ENCODE peak calls at places on chromosomes 12 and 14, in ten cellular contexts. K, I, M, F, N, L, U, Z, Y and W are unnamed samples.

GRCh38 chr14:85071447-85071846 is 458.5 kb upstream of the FLRT2 start:
- DNase-seq in F (no peak), I (no peak), N (no peak), K (no peak), M (no peak), L (no peak), Y (no peak), Z (no peak), U (no peak), W (no peak)

GRCh38 chr12:6030081-6030480 is 85.0 kb upstream of the ANO2 start:
- DNase-seq in M (no peak), L (no peak), U (no peak), Z (no peak), Y (no peak), F (no peak), I (no peak), N (no peak), K (no peak), W (no peak)

GRCh38 chr14:93085916-93086315 is 29.8 kb downstream of the ITPK1 start:
- DNase-seq in N (no peak), Z (no peak), M (no peak), L (no peak), I (no peak), F (no peak), U (no peak), K (no peak), Y (no peak), W (peak)

GRCh38 chr12:62933220-62933870 is 1.6 kb downstream of the PPM1H start:
- DNase-seq in K (no peak), L (no peak), U (no peak), I (no peak), Z (no peak), M (no peak), F (no peak), Y (peak), N (peak), W (no peak)

GRCh38 chr12:113980537-113981337 is 14.6 kb upstream of the RBM19 start:
- DNase-seq in I (peak), F (no peak), M (peak), U (no peak), L (no peak), Y (peak), N (peak), K (no peak), Z (no peak), W (peak)

GRCh38 chr14:76272349-76272748 is 103.6 kb upstream of the ESRRB start:
- DNase-seq in Z (no peak), L (no peak), N (no peak), I (no peak), K (no peak), M (no peak), F (no peak), U (no peak), Y (no peak), W (no peak)

GRCh38 chr14:68951800-68952540 is 27.1 kb downstream of the ACTN1 start:
- DNase-seq in N (no peak), Z (no peak), K (no peak), M (no peak), L (no peak), Y (no peak), F (no peak), I (no peak), U (no peak), W (no peak)

GRCh38 chr12:49367381-49368239 is at the start of gene SPATS2:
- DNase-seq in Z (no peak), U (no peak), M (peak), N (no peak), L (no peak), Y (no peak), F (peak), K (peak), I (no peak), W (no peak)

GRCh38 chr14:22185191-22185590 is 403.8 kb downstream of the DAD1 start:
- DNase-seq in I (no peak), M (no peak), Y (no peak), N (no peak), F (no peak), Z (no peak), K (no peak), U (no peak), L (no peak), W (no peak)

GRCh38 chr12:125187148-125187733 is 122.0 kb downstream of the AACS start:
- DNase-seq in N (no peak), U (no peak), I (no peak), Y (peak), Z (no peak), F (no peak), K (no peak), M (no peak), L (no peak), W (no peak)
- TF ChIP-seq CTCF in N (no peak), U (no peak), I (no peak), Y (no peak), Z (no peak), F (no peak), K (no peak), M (no peak), L (no peak), W (no peak)

DNA sequence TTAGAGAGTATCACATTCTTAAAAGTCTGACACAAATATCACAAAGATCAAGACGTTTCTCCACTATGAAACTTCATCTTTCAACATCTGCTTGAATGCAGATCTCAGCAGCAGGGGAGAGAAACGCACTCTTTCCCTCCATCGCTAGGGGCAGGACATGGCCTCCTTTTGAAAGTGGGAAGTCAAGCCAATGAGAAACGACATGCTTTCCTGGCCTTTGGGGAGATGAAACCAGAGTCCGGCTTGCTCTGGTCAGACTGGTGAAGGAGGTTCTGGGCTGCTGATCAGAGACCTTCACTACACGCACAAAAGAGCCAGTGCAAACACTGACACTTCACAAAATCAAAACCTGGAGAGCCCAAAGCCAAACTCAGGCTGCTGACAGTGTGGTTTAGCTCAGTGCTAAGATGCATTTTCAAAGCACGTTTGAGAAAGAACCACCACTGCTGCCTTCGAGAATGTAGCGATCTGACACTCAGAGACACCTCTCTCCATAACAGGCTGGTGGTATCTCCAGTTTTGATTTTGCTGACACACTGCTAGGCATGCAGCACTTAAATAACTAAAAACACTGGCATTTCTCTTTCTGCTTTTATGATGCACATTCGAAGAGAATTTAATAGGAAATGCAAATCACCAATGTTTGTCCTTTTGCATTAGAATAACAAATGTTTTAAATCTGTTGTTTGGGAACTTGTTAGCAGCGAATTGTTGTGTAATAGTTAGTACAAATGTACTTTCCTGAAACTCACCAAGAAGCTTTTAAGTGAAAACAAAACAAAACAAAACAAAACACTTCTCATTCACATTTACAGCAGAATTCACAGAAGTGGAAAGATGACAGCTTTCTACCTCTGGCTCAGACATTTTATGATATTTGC is 93.9 kb upstream of the OVCH1 start:
- DNase-seq in F (no peak), U (no peak), Z (no peak), K (no peak), L (no peak), I (no peak), M (no peak), Y (peak), N (peak), W (no peak)
- TF ChIP-seq CTCF in F (no peak), U (no peak), Z (no peak), K (peak), L (no peak), I (peak), M (no peak), Y (no peak), N (peak), W (no peak)

GRCh38 chr12:131833288-131833895 is 5.2 kb downstream of the MMP17 start:
- DNase-seq in U (no peak), K (no peak), Y (no peak), N (peak), I (no peak), M (no peak), L (no peak), F (no peak), Z (no peak), W (no peak)

GRCh38 chr12:131834798-131835615 is 6.8 kb downstream of the MMP17 start:
- DNase-seq in U (peak), M (no peak), L (no peak), Y (no peak), N (peak), I (no peak), Z (no peak), K (no peak), F (no peak), W (no peak)

GRCh38 chr12:131832393-131833231 is 4.4 kb downstream of the MMP17 start:
- DNase-seq in Y (no peak), I (peak), N (peak), F (peak), Z (no peak), M (no peak), K (peak), L (no peak), U (peak), W (peak)

GRCh38 chr12:131835616-131836171 is 7.5 kb downstream of the MMP17 start:
- DNase-seq in I (no peak), K (no peak), N (peak), M (no peak), Y (no peak), Z (no peak), U (no peak), F (no peak), L (no peak), W (no peak)

DNA sequence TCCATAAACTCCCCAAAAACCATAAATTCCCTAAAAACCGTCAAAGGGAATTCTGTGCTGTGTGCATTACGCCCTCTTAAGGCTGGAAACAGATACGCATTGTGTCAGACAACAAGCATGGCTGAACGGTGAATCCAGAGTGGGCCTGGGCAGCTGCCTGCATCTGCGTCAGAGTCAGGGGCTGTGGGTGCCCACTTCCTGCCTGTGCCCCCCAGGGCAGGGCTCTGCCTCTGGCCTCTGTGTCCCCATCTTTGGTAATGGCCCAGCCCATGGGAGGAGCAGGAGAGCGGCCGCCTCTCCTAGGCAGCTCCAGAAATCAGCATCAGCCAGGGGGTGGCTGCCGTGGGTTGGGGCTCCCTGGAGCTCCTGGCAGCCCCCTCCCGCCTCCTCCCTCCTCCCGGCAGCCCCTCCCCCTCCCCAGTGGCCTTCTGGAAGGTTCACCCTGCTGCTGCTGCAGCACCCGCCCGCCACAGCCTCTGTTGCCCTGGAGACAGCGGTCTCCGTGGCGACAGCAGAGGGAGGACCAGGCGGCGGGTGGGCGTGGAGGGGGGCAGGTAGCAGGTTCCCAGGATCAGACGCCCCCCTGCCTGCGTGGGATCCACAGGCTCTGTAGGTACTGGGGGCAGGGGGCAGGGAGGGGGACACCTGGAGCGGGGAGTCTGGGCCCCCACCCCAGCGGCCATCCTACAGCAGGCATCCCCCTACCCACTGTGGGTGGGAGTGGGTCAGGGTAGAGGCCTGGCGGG is 5.9 kb downstream of the MMP17 start:
- DNase-seq in U (peak), K (no peak), Y (no peak), Z (no peak), M (no peak), F (no peak), I (no peak), L (no peak), N (peak), W (no peak)
- TF ChIP-seq CTCF in U (peak), K (peak), Y (peak), Z (no peak), M (no peak), F (peak), I (peak), L (no peak), N (peak), W (peak)

DNA sequence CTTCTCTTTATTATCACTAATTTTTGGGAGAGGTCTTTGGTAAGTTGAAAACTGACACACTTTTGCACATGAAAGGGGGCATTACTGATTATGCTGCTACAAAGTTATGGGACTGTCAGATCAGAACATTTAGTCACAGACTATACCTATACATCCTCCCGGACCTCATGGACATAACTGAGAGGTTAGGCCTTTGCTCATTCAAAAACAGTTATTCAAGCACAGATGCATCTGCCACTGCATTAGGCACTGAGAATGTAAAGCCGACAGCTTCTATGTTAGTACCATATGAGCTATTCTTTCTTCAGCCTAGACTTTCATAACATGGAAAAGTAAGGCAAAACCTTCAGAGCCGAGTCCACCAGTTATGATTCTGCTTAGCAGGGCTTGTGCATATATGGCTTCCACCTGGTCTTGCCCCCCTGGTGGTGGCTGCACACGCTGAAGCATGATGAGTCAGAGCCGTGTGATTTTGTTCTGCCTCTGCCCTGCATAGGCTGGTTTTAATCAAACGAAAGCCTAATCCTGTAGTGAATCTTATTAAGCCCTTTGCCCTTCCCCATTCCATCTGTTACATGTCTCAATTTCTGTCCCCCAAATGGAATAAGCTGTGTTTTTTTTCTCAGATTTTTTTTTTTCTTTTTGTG is 21.8 kb upstream of the RNU6-8 start:
- DNase-seq in N (peak), M (peak), Y (peak), K (no peak), F (peak), I (no peak), U (no peak), Z (no peak), L (no peak), W (no peak)
- TF ChIP-seq CTCF in N (peak), M (peak), Y (peak), K (no peak), F (peak), I (peak), U (peak), Z (no peak), L (peak), W (peak)

GRCh38 chr14:102517412-102518062 is 8.0 kb upstream of the ANKRD9 start:
- DNase-seq in U (peak), N (peak), M (no peak), L (no peak), Z (no peak), I (no peak), F (no peak), K (no peak), Y (peak), W (no peak)
- TF ChIP-seq CTCF in U (no peak), N (no peak), M (no peak), L (no peak), Z (no peak), I (no peak), F (no peak), K (no peak), Y (no peak), W (no peak)

GRCh38 chr14:52417139-52417538 is 103.0 kb downstream of the PTGER2 start:
- DNase-seq in M (no peak), Z (no peak), Y (no peak), K (no peak), F (no peak), N (no peak), I (no peak), L (no peak), U (no peak), W (no peak)

GRCh38 chr14:52427460-52427859 is 113.3 kb downstream of the PTGER2 start:
- DNase-seq in N (no peak), I (no peak), M (no peak), Y (no peak), Z (no peak), F (no peak), L (no peak), U (no peak), K (no peak), W (no peak)

GRCh38 chr14:52422650-52423356 is 108.7 kb downstream of the PTGER2 start:
- DNase-seq in Z (no peak), F (no peak), M (no peak), L (no peak), U (no peak), N (no peak), K (no peak), Y (no peak), I (no peak), W (no peak)
- TF ChIP-seq CTCF in Z (no peak), F (no peak), M (no peak), L (no peak), U (peak), N (no peak), K (no peak), Y (no peak), I (peak), W (no peak)

GRCh38 chr12:104288635-104289258 is 14.8 kb upstream of the EID3 start:
- DNase-seq in L (peak), M (peak), I (peak), N (peak), Y (peak), K (peak), Z (peak), U (peak), F (peak), W (peak)
- TF ChIP-seq CTCF in L (no peak), M (no peak), I (no peak), N (no peak), Y (no peak), K (no peak), Z (no peak), U (no peak), F (peak), W (no peak)